ENCODE peak calls at places on chromosomes 13 and 19, in seven cellular contexts. Q, L, B, Z, T, R and M are unnamed samples.

GRCh38 chr19:41564515-41565383 is 11.2 kb upstream of the CEACAM21 start:
- DNase-seq in T (no peak), L (peak; percentile 75), Z (no peak), R (no peak), Q (peak; percentile 17), B (no peak), M (no peak)

GRCh38 chr19:15885167-15885566 is 12.7 kb downstream of the CYP4F2 start:
- DNase-seq in R (no peak), Q (no peak), Z (no peak), T (no peak), B (no peak), L (no peak), M (no peak)

GRCh38 chr13:94176576-94176975 is 302.9 kb downstream of the DCT start:
- DNase-seq in Q (no peak), L (no peak), R (no peak), T (no peak), Z (no peak), B (no peak), M (no peak)

GRCh38 chr13:68888832-68889231 is 1218.8 kb upstream of the ATXN8OS start:
- DNase-seq in L (no peak), Q (no peak), T (no peak), B (no peak), Z (no peak), R (no peak), M (no peak)

GRCh38 chr13:111489301-111489700 is 168.9 kb downstream of the TEX29 start:
- DNase-seq in B (no peak), L (no peak), T (no peak), R (no peak), Z (no peak), Q (no peak), M (no peak)

GRCh38 chr13:108657520-108657919 is 28.1 kb downstream of the MYO16 start:
- DNase-seq in Z (no peak), Q (no peak), T (no peak), L (no peak), B (no peak), R (no peak), M (no peak)

GRCh38 chr19:3404324-3405260 is 38.2 kb downstream of the NFIC start:
- DNase-seq in T (peak; percentile 86), Q (peak; percentile 93), L (peak; percentile 60), Z (peak; percentile 92), B (peak; percentile 93), R (no peak), M (peak; percentile 81)

GRCh38 chr13:36920612-36921185 is 661 bp upstream of the SMAD9 start:
- DNase-seq in L (no peak), B (no peak), Q (no peak), R (no peak), Z (no peak), T (no peak), M (no peak)

DNA sequence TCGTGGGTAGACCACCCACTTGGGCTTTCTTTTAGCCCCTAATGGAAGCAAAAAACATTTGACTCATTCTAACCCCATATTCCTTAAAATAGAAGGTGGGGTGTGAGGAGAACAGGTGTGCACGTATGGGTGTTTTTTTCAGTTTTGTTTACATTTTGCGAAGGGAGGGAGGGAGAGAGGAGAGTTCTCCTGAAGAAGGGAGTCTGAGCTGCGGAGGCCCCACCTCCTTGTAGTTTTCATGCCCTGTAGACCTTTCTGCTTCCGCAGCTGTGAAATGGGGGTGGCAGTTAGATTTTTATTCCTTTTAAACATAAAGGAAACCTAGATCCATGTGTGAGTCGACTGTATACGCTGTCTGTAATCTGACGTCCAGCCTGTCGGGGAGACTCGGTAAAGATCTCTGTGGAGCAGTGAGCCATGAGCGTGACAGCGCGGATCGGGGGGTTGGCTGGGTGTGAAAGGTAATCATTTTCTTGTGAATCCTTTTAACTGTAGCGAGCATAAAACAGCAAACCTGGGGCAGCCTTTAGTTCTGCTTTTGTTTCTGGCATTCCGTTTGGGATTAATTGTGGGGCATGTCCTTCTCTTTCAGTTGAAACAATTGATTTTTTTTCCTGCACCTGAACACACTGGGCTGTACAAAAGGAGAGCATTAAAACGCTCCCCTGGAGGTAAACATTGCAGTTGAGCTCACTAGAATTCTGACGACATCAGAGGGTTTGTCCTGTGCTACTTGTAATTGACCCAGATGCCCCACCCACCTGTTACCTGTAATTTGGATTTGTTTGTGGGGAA is 2.3 kb downstream of the UPF1 start:
- DNase-seq in B (no peak), L (no peak), Q (no peak), Z (no peak), T (no peak), R (no peak), M (no peak)
- H3K27ac ChIP-seq in B (no peak overlapping the region), L (no peak overlapping the region), Q (no peak overlapping the region), Z (no peak overlapping the region), T (peak overlapping the region; percentile 31), R (peak overlapping the region; percentile 27), M (no peak overlapping the region)

GRCh38 chr19:11198175-11198534 is 810 bp upstream of the KANK2 start:
- DNase-seq in Q (no peak), L (no peak), R (no peak), Z (no peak), T (no peak), B (no peak), M (no peak)
- H3K4me3 ChIP-seq in Q (no peak overlapping the region), L (peak overlapping the region; percentile 68), R (no peak overlapping the region), Z (no peak overlapping the region), T (peak overlapping the region; percentile 68), B (peak overlapping the region; percentile 12), M (no peak overlapping the region)

DNA sequence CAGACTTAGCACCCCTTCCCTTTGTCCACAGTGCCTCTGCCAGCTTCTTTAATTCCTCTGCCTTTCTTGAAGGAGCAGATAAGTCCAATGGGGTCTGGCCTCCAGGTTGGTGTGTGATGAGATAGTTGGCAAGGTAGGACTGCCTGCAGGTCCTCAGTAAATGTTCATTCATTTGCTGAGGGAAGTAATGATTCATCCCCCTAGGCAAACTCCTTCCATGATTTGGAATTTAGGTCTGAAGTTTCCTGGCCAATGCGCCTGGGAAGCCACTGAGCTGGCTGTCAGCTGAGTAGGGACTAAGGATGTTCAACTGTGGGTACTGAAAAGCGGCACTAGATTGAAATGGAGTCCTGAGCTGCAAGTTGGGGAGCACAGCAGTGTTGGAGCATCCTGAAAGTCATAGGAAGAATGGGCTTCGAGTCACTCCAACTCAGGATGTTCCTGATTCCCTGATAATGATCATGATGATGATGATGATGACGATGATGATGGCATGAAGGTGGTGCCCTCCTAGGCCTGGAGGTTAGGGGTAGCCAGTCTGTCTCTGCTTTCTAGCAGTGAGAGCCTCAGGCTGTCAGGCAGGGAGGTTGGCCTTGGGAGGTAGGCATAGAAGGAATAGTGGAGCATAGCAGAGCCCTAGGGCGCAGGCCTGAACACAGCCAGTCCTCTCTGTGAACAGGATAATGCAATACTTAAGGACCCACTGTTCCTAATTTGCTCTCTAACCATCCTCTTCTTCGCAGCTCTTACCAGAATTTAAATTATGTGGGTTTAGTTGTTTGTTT is 44.7 kb downstream of the COL4A2 start:
- DNase-seq in B (no peak), R (no peak), Z (no peak), Q (no peak), L (no peak), T (no peak), M (no peak)
- H3K27ac ChIP-seq in B (peak overlapping the region; percentile 7), R (no peak overlapping the region), Z (peak overlapping the region; percentile 20), Q (no peak overlapping the region), L (no peak overlapping the region), T (peak overlapping the region; percentile 58), M (no peak overlapping the region)

GRCh38 chr19:35246466-35247096 is 2.2 kb upstream of the LSR start:
- DNase-seq in L (no peak), Z (no peak), T (no peak), R (no peak), B (no peak), Q (no peak), M (no peak)

GRCh38 chr19:35249146-35249847 is 495 bp downstream of the LSR start:
- DNase-seq in Z (no peak), R (no peak), B (no peak), T (no peak), Q (no peak), L (peak; percentile 46), M (no peak)

GRCh38 chr19:35247526-35248309 is 1.1 kb upstream of the LSR start:
- DNase-seq in Z (no peak), R (peak; percentile 38), Q (peak; percentile 55), T (peak; percentile 90), L (peak; percentile 98), B (no peak), M (no peak)

GRCh38 chr19:35249848-35250711 is 1.3 kb downstream of the LSR start:
- DNase-seq in T (no peak), Z (no peak), B (no peak), R (no peak), Q (no peak), L (peak; percentile 38), M (no peak)

DNA sequence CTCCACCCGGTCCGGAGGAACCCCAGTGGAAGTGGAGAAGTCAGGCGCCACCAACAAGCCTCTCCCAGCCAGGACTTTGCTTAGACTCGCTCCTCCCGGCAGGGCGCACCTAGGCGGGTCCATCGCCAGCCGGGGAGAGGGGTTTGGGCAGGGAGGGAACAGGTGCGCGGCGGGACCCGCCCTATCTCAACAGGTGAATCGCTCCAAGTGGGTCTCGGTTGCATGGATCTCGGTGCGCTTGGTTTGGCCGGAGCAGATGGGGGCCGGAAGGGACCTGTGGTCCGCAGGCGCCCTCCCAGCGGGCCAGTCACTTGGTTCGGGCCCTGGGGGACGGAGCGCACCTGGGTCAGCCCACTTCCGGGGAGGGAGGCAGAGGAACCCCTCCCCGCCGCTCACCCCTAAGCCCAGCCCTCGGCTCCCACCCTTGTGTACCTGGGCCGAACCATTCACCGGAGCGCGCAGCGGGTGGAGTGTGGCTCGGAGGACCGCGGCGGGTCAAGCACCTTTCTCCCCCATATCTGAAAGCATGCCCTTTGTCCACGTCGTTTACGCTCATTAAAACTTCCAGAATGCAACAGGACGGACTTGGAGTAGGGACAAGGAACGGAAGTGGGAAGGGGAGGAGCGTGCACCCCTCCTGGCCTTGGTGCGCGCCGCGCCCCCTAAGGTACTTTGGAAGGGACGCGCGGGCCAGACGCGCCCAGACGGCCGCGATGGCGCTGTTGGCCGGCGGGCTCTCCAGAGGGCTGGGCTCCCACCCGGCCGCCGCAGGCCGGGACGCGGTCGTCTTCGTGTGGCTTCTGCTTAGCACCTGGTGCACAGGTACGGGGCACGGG is at the start of gene LSR:
- DNase-seq in B (no peak), T (peak; percentile 92), L (peak; percentile 97), Z (peak; percentile 78), R (peak; percentile 82), Q (peak; percentile 41), M (no peak)
- H3K4me3 ChIP-seq in B (no peak within 1 kb of the TSS), T (peak within 1 kb of the TSS; percentile 71), L (peak within 1 kb of the TSS; percentile 95), Z (peak within 1 kb of the TSS; percentile 0), R (peak within 1 kb of the TSS; percentile 76), Q (peak within 1 kb of the TSS; percentile 42), M (no peak within 1 kb of the TSS)

GRCh38 chr19:46903458-46903857 is 42.7 kb downstream of the ARHGAP35 start:
- DNase-seq in R (no peak), B (no peak), L (no peak), Q (no peak), T (no peak), Z (no peak), M (no peak)
- H3K27ac ChIP-seq in R (no peak overlapping the region), B (no peak overlapping the region), L (peak overlapping the region; percentile 10), Q (peak overlapping the region; percentile 39), T (peak overlapping the region; percentile 51), Z (no peak overlapping the region), M (no peak overlapping the region)

DNA sequence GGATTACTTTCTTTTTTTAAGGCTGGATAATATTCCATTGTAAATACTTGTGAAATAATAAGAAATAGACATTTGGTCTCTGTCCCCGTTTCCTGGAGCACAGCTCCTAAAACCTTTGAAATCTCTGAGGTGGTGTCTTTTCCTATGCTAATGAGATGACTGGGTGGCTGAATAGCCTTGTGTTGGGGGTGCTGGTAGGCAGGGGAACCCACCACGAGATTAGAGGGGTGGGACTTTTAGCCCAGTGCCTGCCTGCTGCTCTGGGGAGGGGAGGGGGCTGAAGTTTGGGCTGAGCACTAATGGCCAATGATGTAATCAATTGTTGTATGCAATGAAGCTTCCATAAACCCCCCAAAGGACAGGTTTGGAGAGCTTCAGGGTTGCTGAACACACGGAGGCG is 175.7 kb downstream of the FGF9 start:
- DNase-seq in R (no peak), T (no peak), L (no peak), Q (no peak), Z (no peak), B (no peak), M (no peak)
- H3K4me3 ChIP-seq in R (no peak overlapping the region), T (no peak overlapping the region), L (no peak overlapping the region), Q (no peak overlapping the region), Z (no peak overlapping the region), B (no peak overlapping the region), M (no peak overlapping the region)